ENCODE peak calls at places on chromosomes 1 and 21, in nine cellular contexts. U is NB4; O is HT1080; P is stimulated activated effector memory CD8-positive, alpha-beta T cell treated with anti-CD3 and anti-CD28 coated beads, Interleukin-12 subunit alpha, Interleukin-12 subunit beta, amount 100 ng/mL, for 72 hours; Y is left colon; J is hepatocyte; R is central memory CD4-positive, alpha-beta T cell; Z is naive thymus-derived CD8-positive, alpha-beta T cell; K is NCI-H1105. M is an unnamed sample.

GRCh38 chr1:17719874-17720273 is 35.3 kb upstream of the ACTL8 start:
- DNase-seq in U (no peak), O (peak), P (no peak), Y (no peak), J (no peak), R (no peak), Z (no peak), K (no peak), M (no peak)

GRCh38 chr1:32618673-32619221 is 31.6 kb downstream of the ZBTB8OS start:
- DNase-seq in U (peak), O (no peak), P (no peak), Y (no peak), J (no peak), R (no peak), Z (no peak), K (no peak), M (peak)

GRCh38 chr1:213127074-213127473 is 76.0 kb downstream of the RPS6KC1 start:
- DNase-seq in U (no peak), O (no peak), P (no peak), Y (no peak), J (no peak), R (no peak), Z (no peak), K (no peak), M (no peak)

GRCh38 chr1:63679076-63679475 is 85.9 kb downstream of the PGM1 start:
- DNase-seq in U (no peak), O (peak), P (no peak), Y (no peak), J (no peak), R (no peak), Z (no peak), K (no peak), M (no peak)

GRCh38 chr1:10339815-10340214 is 59.0 kb upstream of the PGD start:
- DNase-seq in U (peak), O (peak), P (no peak), Y (peak), J (peak), R (no peak), Z (no peak), K (no peak), M (peak)

GRCh38 chr1:160768295-160768657 is 27.7 kb upstream of the LY9 start:
- DNase-seq in U (peak), O (peak), P (peak), Y (peak), J (no peak), R (peak), Z (peak), K (no peak), M (peak)

GRCh38 chr1:200130552-200130951 is 103.0 kb downstream of the NR5A2 start:
- DNase-seq in U (peak), O (no peak), P (no peak), Y (no peak), J (no peak), R (no peak), Z (no peak), K (no peak), M (no peak)

GRCh38 chr1:174786760-174787159 is 213.0 kb upstream of the CACYBP start:
- DNase-seq in U (no peak), O (no peak), P (no peak), Y (no peak), J (no peak), R (no peak), Z (no peak), K (no peak), M (no peak)

GRCh38 chr1:162823771-162824525 is 33.4 kb downstream of the HSD17B7 start:
- DNase-seq in U (no peak), O (peak), P (no peak), Y (no peak), J (no peak), R (no peak), Z (no peak), K (no peak), M (no peak)

GRCh38 chr21:33451634-33452071 is 28.1 kb downstream of the TMEM50B start:
- DNase-seq in U (no peak), O (peak), P (no peak), Y (no peak), J (peak), R (no peak), Z (no peak), K (no peak), M (no peak)

GRCh38 chr1:45490121-45490622 is 791 bp downstream of the TESK2 start:
- DNase-seq in U (peak), O (no peak), P (no peak), Y (no peak), J (no peak), R (no peak), Z (peak), K (no peak), M (no peak)

GRCh38 chr1:180533571-180533987 is 25.2 kb upstream of the OVAAL start:
- DNase-seq in U (peak), O (peak), P (peak), Y (peak), J (peak), R (peak), Z (peak), K (peak), M (peak)

GRCh38 chr1:184027751-184028682 is 9.5 kb downstream of the COLGALT2 start:
- DNase-seq in U (no peak), O (no peak), P (no peak), Y (no peak), J (no peak), R (no peak), Z (no peak), K (no peak), M (peak)

GRCh38 chr21:36803801-36804452 is 105.0 kb downstream of the SIM2 start:
- DNase-seq in U (no peak), O (no peak), P (no peak), Y (no peak), J (no peak), R (no peak), Z (no peak), K (no peak), M (no peak)

GRCh38 chr1:118949317-118949716 is 38.8 kb downstream of the TBX15 start:
- DNase-seq in U (no peak), O (peak), P (no peak), Y (no peak), J (no peak), R (no peak), Z (no peak), K (no peak), M (no peak)